ENCODE peak calls at places on chromosomes 5 and 9, in seven cellular contexts. R is IMR-90, D is left ventricle myocardium inferior, O is vagina, I is heart left ventricle, J is neural crest cell, W is Peyer's patch. F is an unnamed sample.

GRCh38 chr9:133942206-133942975 is 49.7 kb downstream of the VAV2 start:
- DNase-seq in R (no peak), D (peak), O (no peak), I (peak), J (no peak), W (no peak), F (no peak)

GRCh38 chr5:138444774-138445546 is 6.1 kb downstream of the REEP2 start:
- DNase-seq in R (no peak), D (no peak), O (peak), I (no peak), J (no peak), W (peak), F (peak)

GRCh38 chr5:57383093-57383861 is 99.3 kb downstream of the ACTBL2 start:
- DNase-seq in R (peak), D (no peak), O (no peak), I (peak), J (no peak), W (no peak), F (no peak)

GRCh38 chr5:142141463-142141862 is 32.9 kb downstream of the NDFIP1 start:
- DNase-seq in R (no peak), D (no peak), O (no peak), I (no peak), J (no peak), W (no peak), F (no peak)

GRCh38 chr5:65914644-65915196 is 11.7 kb upstream of the ERBIN start:
- DNase-seq in R (no peak), D (no peak), O (no peak), I (no peak), J (no peak), W (no peak), F (no peak)

GRCh38 chr9:21810388-21810787 is 8.0 kb downstream of the MTAP start:
- DNase-seq in R (peak), D (no peak), O (no peak), I (no peak), J (no peak), W (no peak), F (no peak)

GRCh38 chr5:61020415-61020814 is 75.4 kb downstream of the NDUFAF2 start:
- DNase-seq in R (peak), D (no peak), O (no peak), I (no peak), J (no peak), W (no peak), F (no peak)

GRCh38 chr9:77647659-77648457 is at the start of gene GNA14:
- DNase-seq in R (no peak), D (no peak), O (no peak), I (no peak), J (no peak), W (no peak), F (no peak)

GRCh38 chr5:172420215-172420934 is 34.0 kb downstream of the SH3PXD2B start:
- DNase-seq in R (peak), D (peak), O (no peak), I (peak), J (no peak), W (peak), F (no peak)

GRCh38 chr5:38672059-38672791 is 115.8 kb upstream of the LIFR start:
- DNase-seq in R (peak), D (no peak), O (no peak), I (no peak), J (no peak), W (no peak), F (no peak)

GRCh38 chr9:36597412-36598178 is 24.9 kb downstream of the MELK start:
- DNase-seq in R (peak), D (no peak), O (no peak), I (no peak), J (no peak), W (no peak), F (no peak)

GRCh38 chr9:113988951-113989780 is 88.9 kb downstream of the AMBP start:
- DNase-seq in R (no peak), D (peak), O (no peak), I (peak), J (no peak), W (peak), F (no peak)

GRCh38 chr9:4299006-4299795 is 667 bp downstream of the GLIS3 start:
- DNase-seq in R (peak), D (peak), O (no peak), I (peak), J (peak), W (peak), F (no peak)

GRCh38 chr5:95809414-95809960 is 13.0 kb downstream of the GLRX start:
- DNase-seq in R (peak), D (no peak), O (no peak), I (peak), J (no peak), W (no peak), F (no peak)

GRCh38 chr5:173472164-173472563 is 143.9 kb upstream of the STC2 start:
- DNase-seq in R (peak), D (peak), O (no peak), I (peak), J (no peak), W (no peak), F (no peak)

GRCh38 chr9:77595426-77596051 is 52.6 kb downstream of the GNA14 start:
- DNase-seq in R (no peak), D (no peak), O (no peak), I (no peak), J (no peak), W (no peak), F (no peak)

GRCh38 chr5:6408260-6408596 is 29.9 kb upstream of the MED10 start:
- DNase-seq in R (no peak), D (no peak), O (no peak), I (no peak), J (no peak), W (no peak), F (no peak)

GRCh38 chr9:107351382-107352045 is 68.4 kb downstream of the RAD23B start:
- DNase-seq in R (no peak), D (no peak), O (peak), I (no peak), J (no peak), W (no peak), F (no peak)

GRCh38 chr5:71475788-71476384 is 20.4 kb downstream of the BDP1 start:
- DNase-seq in R (peak), D (no peak), O (no peak), I (no peak), J (no peak), W (no peak), F (no peak)
- TF ChIP-seq CTCF in R (peak), D (peak), O (no peak), I (peak), J (peak), W (no peak), F (peak)

GRCh38 chr5:80204808-80205614 is 50.8 kb downstream of the SERINC5 start:
- DNase-seq in R (peak), D (peak), O (no peak), I (no peak), J (no peak), W (no peak), F (no peak)
- TF ChIP-seq CTCF in R (no peak), D (no peak), O (no peak), I (no peak), J (no peak), W (no peak), F (no peak)

GRCh38 chr9:19517202-19517942 is 108.6 kb downstream of the ACER2 start:
- DNase-seq in R (no peak), D (no peak), O (no peak), I (no peak), J (no peak), W (no peak), F (no peak)
- TF ChIP-seq CTCF in R (peak), D (no peak), O (no peak), I (no peak), J (peak), W (no peak), F (no peak)

GRCh38 chr5:125227333-125228075 is 481.1 kb upstream of the ZNF608 start:
- DNase-seq in R (peak), D (no peak), O (no peak), I (peak), J (peak), W (no peak), F (no peak)
- TF ChIP-seq CTCF in R (peak), D (peak), O (no peak), I (peak), J (peak), W (no peak), F (peak)

DNA sequence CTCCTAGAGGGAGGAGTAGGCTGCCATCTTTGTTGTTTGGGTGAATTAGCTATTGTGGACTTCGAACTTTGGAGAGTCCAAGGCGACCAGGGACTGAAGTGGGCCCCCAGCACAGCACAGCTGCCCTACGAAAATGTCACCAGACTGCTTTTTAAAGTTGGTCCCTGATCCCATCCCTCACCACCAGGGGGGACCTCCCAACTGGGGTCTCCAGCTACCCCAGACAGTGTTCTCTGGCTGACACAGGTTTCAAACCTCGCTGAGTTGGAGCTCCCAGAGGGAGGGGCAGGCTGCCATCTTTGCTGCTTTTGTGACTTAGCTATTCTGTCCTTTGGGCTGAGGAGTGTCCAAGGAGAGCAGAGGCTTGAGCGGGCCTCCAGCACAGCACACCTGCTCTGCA is 45.7 kb upstream of the ADRB2 start:
- DNase-seq in R (no peak), D (no peak), O (no peak), I (no peak), J (no peak), W (no peak), F (no peak)
- TF ChIP-seq CTCF in R (no peak), D (no peak), O (no peak), I (no peak), J (no peak), W (no peak), F (no peak)

GRCh38 chr9:92685022-92685421 is 15.1 kb upstream of the IPPK start:
- DNase-seq in R (no peak), D (no peak), O (no peak), I (no peak), J (no peak), W (no peak), F (peak)

GRCh38 chr9:92680166-92681119 is 10.5 kb upstream of the IPPK start:
- DNase-seq in R (peak), D (no peak), O (no peak), I (no peak), J (no peak), W (no peak), F (peak)

GRCh38 chr9:92682269-92682668 is 12.3 kb upstream of the IPPK start:
- DNase-seq in R (no peak), D (no peak), O (no peak), I (no peak), J (no peak), W (no peak), F (peak)

GRCh38 chr9:92679413-92680165 is 9.7 kb upstream of the IPPK start:
- DNase-seq in R (no peak), D (no peak), O (no peak), I (no peak), J (no peak), W (no peak), F (peak)
- TF ChIP-seq CTCF in R (no peak), D (no peak), O (no peak), I (no peak), J (no peak), W (no peak), F (no peak)

GRCh38 chr5:14326035-14326909 is 183.1 kb downstream of the TRIO start:
- DNase-seq in R (no peak), D (no peak), O (no peak), I (no peak), J (no peak), W (no peak), F (no peak)
- TF ChIP-seq CTCF in R (peak), D (peak), O (no peak), I (peak), J (peak), W (no peak), F (peak)

GRCh38 chr9:136985853-136986252 is 3.1 kb downstream of the LCNL1 start:
- DNase-seq in R (no peak), D (no peak), O (no peak), I (no peak), J (no peak), W (no peak), F (no peak)

GRCh38 chr9:136983611-136984314 is 970 bp downstream of the LCNL1 start:
- DNase-seq in R (no peak), D (no peak), O (no peak), I (no peak), J (no peak), W (no peak), F (no peak)

GRCh38 chr9:136983167-136983566 is 374 bp downstream of the LCNL1 start:
- DNase-seq in R (no peak), D (no peak), O (no peak), I (no peak), J (no peak), W (no peak), F (no peak)

GRCh38 chr9:136984464-136985026 is 1.8 kb downstream of the LCNL1 start:
- DNase-seq in R (no peak), D (no peak), O (no peak), I (no peak), J (no peak), W (no peak), F (no peak)

DNA sequence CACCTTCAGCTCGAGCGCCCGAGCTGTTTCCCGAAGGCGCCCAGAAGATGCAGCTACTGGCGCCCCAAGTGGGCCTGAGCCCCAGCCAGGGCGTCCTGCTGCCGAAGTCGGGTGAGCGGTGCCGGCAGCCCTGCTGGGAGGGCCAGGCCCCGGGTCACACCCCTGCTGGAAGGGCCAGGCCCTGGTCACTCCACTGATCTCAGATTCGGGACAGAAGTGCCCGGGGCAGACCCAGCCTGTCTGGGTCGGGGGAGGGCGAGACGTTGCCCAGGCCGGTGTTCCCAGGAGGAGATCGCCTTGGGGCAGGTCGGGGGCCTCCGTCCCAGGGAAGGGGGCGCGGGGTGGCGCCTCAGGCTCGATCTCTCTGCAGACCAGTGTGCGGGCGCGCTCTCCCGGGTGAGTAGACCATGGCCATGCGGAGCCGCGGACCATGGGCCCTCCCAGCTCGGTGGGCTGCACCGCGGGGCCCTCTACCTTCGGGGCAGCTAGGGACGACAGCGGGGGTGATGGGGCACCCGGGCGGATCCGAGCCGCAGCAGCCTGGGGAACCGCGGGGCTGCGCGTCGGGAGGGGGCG is 2.3 kb downstream of the LCNL1 start:
- DNase-seq in R (no peak), D (no peak), O (no peak), I (no peak), J (no peak), W (no peak), F (no peak)
- TF ChIP-seq CTCF in R (no peak), D (no peak), O (no peak), I (no peak), J (no peak), W (no peak), F (no peak)

GRCh38 chr5:165497707-165498106 is 1992.3 kb downstream of the MAT2B start:
- DNase-seq in R (peak), D (no peak), O (no peak), I (no peak), J (no peak), W (no peak), F (no peak)
- TF ChIP-seq CTCF in R (peak), D (peak), O (no peak), I (no peak), J (peak), W (no peak), F (no peak)

F was measured in osteocyte.